ENCODE peak calls at places on chromosomes 7 and 10, in five cellular contexts. One of them, this sample, is unnamed.

GRCh38 chr7:31116615-31117014 is 64.5 kb downstream of the ADCYAP1R1 start:
- DNase-seq in NT2/D1: no peak
- DNase-seq in mesenchymal stem cell: no peak
- DNase-seq in CD4-positive, alpha-beta memory T cell: no peak
- DNase-seq in heart left ventricle: no peak
- DNase-seq in this sample: no peak

GRCh38 chr7:134875867-134876266 is 96.4 kb downstream of the CALD1 start:
- DNase-seq in CD4-positive, alpha-beta memory T cell: no peak
- DNase-seq in NT2/D1: no peak
- DNase-seq in heart left ventricle: no peak
- DNase-seq in mesenchymal stem cell: peak; percentile 78
- DNase-seq in this sample: no peak

GRCh38 chr10:75335983-75336382 is 65.6 kb downstream of the ZNF503 start:
- DNase-seq in heart left ventricle: no peak
- DNase-seq in CD4-positive, alpha-beta memory T cell: no peak
- DNase-seq in mesenchymal stem cell: no peak
- DNase-seq in NT2/D1: no peak
- DNase-seq in this sample: no peak

GRCh38 chr7:131164025-131164899 is 163.4 kb upstream of the MKLN1 start:
- DNase-seq in CD4-positive, alpha-beta memory T cell: no peak
- DNase-seq in NT2/D1: no peak
- DNase-seq in heart left ventricle: no peak
- DNase-seq in mesenchymal stem cell: peak; percentile 72
- DNase-seq in this sample: no peak

GRCh38 chr10:124380256-124380995 is 38.3 kb downstream of the OAT start:
- DNase-seq in NT2/D1: no peak
- DNase-seq in CD4-positive, alpha-beta memory T cell: no peak
- DNase-seq in heart left ventricle: no peak
- DNase-seq in mesenchymal stem cell: no peak
- DNase-seq in this sample: no peak

GRCh38 chr7:156735861-156736260 is 95.3 kb downstream of the RNF32 start:
- DNase-seq in CD4-positive, alpha-beta memory T cell: no peak
- DNase-seq in heart left ventricle: no peak
- DNase-seq in mesenchymal stem cell: peak; percentile 78
- DNase-seq in NT2/D1: no peak
- DNase-seq in this sample: no peak

GRCh38 chr10:80454526-80455460 is 683 bp downstream of the TSPAN14 start:
- DNase-seq in mesenchymal stem cell: peak; percentile 57
- DNase-seq in heart left ventricle: peak; percentile 52
- DNase-seq in CD4-positive, alpha-beta memory T cell: no peak
- DNase-seq in NT2/D1: no peak
- DNase-seq in this sample: no peak

GRCh38 chr7:24573554-24574338 is 494 bp downstream of the PALS2 start:
- DNase-seq in heart left ventricle: peak; percentile 29
- DNase-seq in NT2/D1: peak; percentile 52
- DNase-seq in CD4-positive, alpha-beta memory T cell: peak; percentile 37
- DNase-seq in mesenchymal stem cell: peak; percentile 72
- DNase-seq in this sample: no peak

GRCh38 chr10:76942556-76943416 is 694.8 kb downstream of the KCNMA1 start:
- DNase-seq in NT2/D1: no peak
- DNase-seq in heart left ventricle: no peak
- DNase-seq in CD4-positive, alpha-beta memory T cell: no peak
- DNase-seq in mesenchymal stem cell: peak; percentile 2
- DNase-seq in this sample: no peak

GRCh38 chr7:91082854-91083495 is 181.3 kb upstream of the FZD1 start:
- DNase-seq in NT2/D1: no peak
- DNase-seq in CD4-positive, alpha-beta memory T cell: no peak
- DNase-seq in heart left ventricle: no peak
- DNase-seq in mesenchymal stem cell: peak; percentile 42
- DNase-seq in this sample: no peak

GRCh38 chr10:98460837-98461499 is 14.2 kb upstream of the HPS1 start:
- DNase-seq in mesenchymal stem cell: peak; percentile 95
- DNase-seq in NT2/D1: no peak
- DNase-seq in CD4-positive, alpha-beta memory T cell: no peak
- DNase-seq in heart left ventricle: peak; percentile 54
- DNase-seq in this sample: no peak

GRCh38 chr7:23168111-23168885 is 13.6 kb upstream of the NUP42 start:
- DNase-seq in mesenchymal stem cell: no peak
- DNase-seq in heart left ventricle: no peak
- DNase-seq in CD4-positive, alpha-beta memory T cell: no peak
- DNase-seq in NT2/D1: no peak
- DNase-seq in this sample: no peak

GRCh38 chr7:156027821-156028220 is 215.6 kb upstream of the SHH start:
- DNase-seq in heart left ventricle: no peak
- DNase-seq in CD4-positive, alpha-beta memory T cell: no peak
- DNase-seq in mesenchymal stem cell: no peak
- DNase-seq in NT2/D1: no peak
- DNase-seq in this sample: no peak

GRCh38 chr10:10223129-10223528 is 794.5 kb upstream of the CELF2 start:
- DNase-seq in heart left ventricle: no peak
- DNase-seq in mesenchymal stem cell: no peak
- DNase-seq in CD4-positive, alpha-beta memory T cell: no peak
- DNase-seq in NT2/D1: no peak
- DNase-seq in this sample: no peak

GRCh38 chr10:16520900-16521299 is 779 bp downstream of the C1QL3 start:
- DNase-seq in NT2/D1: peak; percentile 20
- DNase-seq in CD4-positive, alpha-beta memory T cell: peak; percentile 13
- DNase-seq in heart left ventricle: no peak
- DNase-seq in mesenchymal stem cell: peak; percentile 16
- DNase-seq in this sample: no peak

GRCh38 chr10:72337039-72337629 is 17.6 kb downstream of the DNAJB12 start:
- DNase-seq in CD4-positive, alpha-beta memory T cell: peak; percentile 68
- DNase-seq in NT2/D1: no peak
- DNase-seq in mesenchymal stem cell: peak; percentile 76
- DNase-seq in heart left ventricle: peak; percentile 89
- DNase-seq in this sample: peak; percentile 45

GRCh38 chr7:99312316-99313203 is 13.1 kb upstream of the ARPC1A start:
- DNase-seq in NT2/D1: peak; percentile 49
- DNase-seq in heart left ventricle: peak; percentile 64
- DNase-seq in CD4-positive, alpha-beta memory T cell: peak; percentile 66
- DNase-seq in mesenchymal stem cell: peak; percentile 65
- DNase-seq in this sample: peak; percentile 56

GRCh38 chr7:142626420-142627035 is 122.7 kb upstream of the PRSS1 start:
- DNase-seq in NT2/D1: peak; percentile 60
- DNase-seq in CD4-positive, alpha-beta memory T cell: peak; percentile 60
- DNase-seq in heart left ventricle: peak; percentile 24
- DNase-seq in mesenchymal stem cell: peak; percentile 7
- DNase-seq in this sample: peak; percentile 22

GRCh38 chr7:84108119-84108518 is 86.5 kb downstream of the SEMA3A start:
- DNase-seq in heart left ventricle: no peak
- DNase-seq in NT2/D1: no peak
- DNase-seq in mesenchymal stem cell: no peak
- DNase-seq in CD4-positive, alpha-beta memory T cell: no peak
- DNase-seq in this sample: no peak

GRCh38 chr10:71241899-71242620 is 29.7 kb downstream of the UNC5B start:
- DNase-seq in CD4-positive, alpha-beta memory T cell: no peak
- DNase-seq in NT2/D1: no peak
- DNase-seq in heart left ventricle: peak; percentile 69
- DNase-seq in mesenchymal stem cell: peak; percentile 34
- DNase-seq in this sample: no peak

GRCh38 chr10:71239131-71239915 is 27.0 kb downstream of the UNC5B start:
- DNase-seq in CD4-positive, alpha-beta memory T cell: no peak
- DNase-seq in NT2/D1: no peak
- DNase-seq in mesenchymal stem cell: no peak
- DNase-seq in heart left ventricle: no peak
- DNase-seq in this sample: no peak

GRCh38 chr10:71238626-71239025 is 26.3 kb downstream of the UNC5B start:
- DNase-seq in CD4-positive, alpha-beta memory T cell: no peak
- DNase-seq in NT2/D1: no peak
- DNase-seq in heart left ventricle: no peak
- DNase-seq in mesenchymal stem cell: no peak
- DNase-seq in this sample: no peak

GRCh38 chr10:71241114-71241898 is 28.9 kb downstream of the UNC5B start:
- DNase-seq in heart left ventricle: no peak
- DNase-seq in CD4-positive, alpha-beta memory T cell: no peak
- DNase-seq in NT2/D1: no peak
- DNase-seq in mesenchymal stem cell: peak; percentile 74
- DNase-seq in this sample: no peak

DNA sequence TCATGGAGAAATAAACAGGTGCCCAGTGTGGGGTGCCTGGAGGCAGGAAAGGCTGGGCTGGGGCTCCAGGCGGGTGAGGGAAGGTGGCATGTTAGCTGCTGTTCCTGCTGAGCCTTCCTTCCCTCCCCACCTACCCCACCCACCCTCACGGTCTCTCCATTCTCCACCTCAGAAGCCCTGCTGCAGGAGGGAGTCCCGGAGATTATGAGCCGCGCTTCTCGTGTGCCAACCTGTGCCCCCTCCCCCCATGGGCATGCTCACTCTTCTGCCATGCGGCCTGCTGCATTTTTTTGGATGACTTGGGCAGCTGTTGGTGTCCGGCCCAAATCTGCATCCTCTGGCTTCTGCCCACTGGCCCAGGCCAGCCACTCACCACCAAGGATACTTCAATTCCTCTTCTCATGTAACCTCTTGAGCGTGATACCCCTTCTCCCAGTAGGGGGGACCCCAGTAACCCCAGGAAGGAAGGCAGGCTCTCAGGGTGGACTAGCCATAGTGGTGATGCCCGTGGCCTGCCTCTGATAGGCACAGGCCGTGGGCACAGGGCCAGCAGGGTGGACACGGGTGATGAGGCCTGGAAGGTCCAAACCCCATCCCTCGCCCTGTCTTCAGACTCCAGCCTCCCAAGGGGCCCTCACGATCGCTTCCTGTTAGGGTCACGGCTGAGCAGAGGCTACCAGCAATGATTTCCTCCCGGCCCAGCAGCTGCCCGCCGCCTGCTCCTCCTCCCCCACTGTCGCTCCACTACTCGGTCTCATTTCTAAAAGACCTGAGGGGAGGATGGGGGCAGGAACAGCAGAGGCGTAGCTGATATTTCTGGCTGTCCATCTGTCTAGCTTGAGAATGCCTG is 27.8 kb downstream of the UNC5B start:
- DNase-seq in heart left ventricle: peak; percentile 73
- DNase-seq in NT2/D1: no peak
- DNase-seq in CD4-positive, alpha-beta memory T cell: no peak
- DNase-seq in mesenchymal stem cell: peak; percentile 47
- DNase-seq in this sample: no peak
- H3K4me1 ChIP-seq in heart left ventricle: peaks cover 72% of the 10 kb centered on the region
- H3K4me1 ChIP-seq in NT2/D1: peaks cover 26% of the 10 kb centered on the region
- H3K4me1 ChIP-seq in CD4-positive, alpha-beta memory T cell: no peaks in the 10 kb centered on the region
- H3K4me1 ChIP-seq in mesenchymal stem cell: peaks cover 15% of the 10 kb centered on the region
- H3K4me1 ChIP-seq in this sample: no peaks in the 10 kb centered on the region

DNA sequence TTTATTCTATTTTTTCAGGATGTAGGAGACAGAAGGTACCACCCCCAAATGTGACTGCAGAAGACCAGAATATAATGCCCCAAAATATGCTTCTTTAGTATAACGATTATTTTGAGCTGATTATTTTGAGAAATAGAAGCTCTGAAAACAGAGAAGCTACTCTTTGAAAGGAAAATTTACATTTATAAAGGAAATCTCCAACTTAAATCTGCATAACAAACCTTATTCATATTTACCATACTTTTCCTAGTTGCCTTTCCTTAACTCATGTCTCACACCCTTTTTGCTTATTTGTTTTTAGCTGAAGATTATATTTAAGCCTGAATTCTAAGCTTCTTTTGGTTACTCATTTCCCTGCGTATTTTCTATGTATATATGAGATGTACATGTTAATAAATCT is 127.1 kb upstream of the THSD7A start:
- DNase-seq in mesenchymal stem cell: no peak
- DNase-seq in CD4-positive, alpha-beta memory T cell: no peak
- DNase-seq in heart left ventricle: no peak
- DNase-seq in NT2/D1: no peak
- DNase-seq in this sample: no peak
- H3K4me3 ChIP-seq in mesenchymal stem cell: no peak overlapping the region
- H3K4me3 ChIP-seq in CD4-positive, alpha-beta memory T cell: no peak overlapping the region
- H3K4me3 ChIP-seq in heart left ventricle: no peak overlapping the region
- H3K4me3 ChIP-seq in NT2/D1: no peak overlapping the region
- H3K4me3 ChIP-seq in this sample: no peak overlapping the region

DNA sequence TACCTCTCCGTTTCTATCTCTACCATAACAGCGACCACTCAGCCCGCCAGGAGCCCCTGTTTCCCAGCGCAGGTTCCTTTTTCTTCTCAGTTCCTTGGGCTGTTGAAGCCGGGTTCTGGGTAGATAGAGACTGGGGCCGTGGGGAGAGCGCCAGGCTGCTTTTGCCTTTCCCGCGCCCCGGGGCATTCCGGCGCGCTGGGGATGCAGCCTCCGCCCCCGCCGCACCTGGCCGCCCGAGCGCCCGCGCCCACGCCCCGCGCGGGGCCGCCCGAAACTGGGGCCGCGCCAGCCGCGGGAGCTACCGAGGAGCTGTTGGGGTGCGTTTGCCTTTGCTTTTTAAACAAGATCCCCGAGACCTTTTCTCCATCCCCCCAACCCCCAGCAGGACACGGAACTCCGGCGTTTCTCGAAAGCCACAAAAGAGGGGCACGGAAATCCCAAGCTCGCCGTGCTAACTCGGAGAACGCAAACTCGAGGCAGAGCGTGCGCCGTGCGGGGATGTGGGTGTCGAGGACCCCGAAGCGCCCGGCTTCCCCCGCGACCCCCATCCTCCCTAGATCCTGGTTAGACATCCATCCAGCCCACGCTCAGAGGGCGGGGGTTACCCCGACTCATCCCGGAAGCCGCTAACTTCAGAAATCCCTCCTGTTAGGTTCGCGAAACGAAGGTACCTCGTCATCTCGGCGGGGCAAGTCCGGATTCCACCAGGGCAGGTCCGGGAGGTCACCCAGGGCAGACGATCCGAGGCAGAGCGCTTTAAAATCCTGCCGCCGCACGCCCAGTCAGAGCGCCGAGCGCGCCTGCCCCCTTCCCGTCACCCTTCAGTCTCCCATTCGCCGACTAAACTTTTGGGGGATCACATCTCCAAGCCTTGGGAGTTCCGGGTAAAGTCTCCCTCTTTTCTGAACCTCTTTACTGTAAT is 1.0 kb downstream of the GRM8 start:
- DNase-seq in heart left ventricle: no peak
- DNase-seq in CD4-positive, alpha-beta memory T cell: peak; percentile 14
- DNase-seq in mesenchymal stem cell: no peak
- DNase-seq in NT2/D1: no peak
- DNase-seq in this sample: no peak
- H3K27me3 ChIP-seq in heart left ventricle: peaks cover 78% of the 10 kb centered on the region
- H3K27me3 ChIP-seq in CD4-positive, alpha-beta memory T cell: peaks cover 16% of the 10 kb centered on the region
- H3K27me3 ChIP-seq in mesenchymal stem cell: peaks cover 71% of the 10 kb centered on the region
- H3K27me3 ChIP-seq in NT2/D1: peaks cover 45% of the 10 kb centered on the region
- H3K27me3 ChIP-seq in this sample: peaks cover 38% of the 10 kb centered on the region

GRCh38 chr7:51154201-51154600 is 162.4 kb downstream of the COBL start:
- DNase-seq in mesenchymal stem cell: no peak
- DNase-seq in CD4-positive, alpha-beta memory T cell: no peak
- DNase-seq in NT2/D1: no peak
- DNase-seq in heart left ventricle: no peak
- DNase-seq in this sample: no peak
- H3K4me1 ChIP-seq in mesenchymal stem cell: no peaks in the 10 kb centered on the region
- H3K4me1 ChIP-seq in CD4-positive, alpha-beta memory T cell: no peaks in the 10 kb centered on the region
- H3K4me1 ChIP-seq in NT2/D1: no peaks in the 10 kb centered on the region
- H3K4me1 ChIP-seq in heart left ventricle: no peaks in the 10 kb centered on the region
- H3K4me1 ChIP-seq in this sample: no peaks in the 10 kb centered on the region

DNA sequence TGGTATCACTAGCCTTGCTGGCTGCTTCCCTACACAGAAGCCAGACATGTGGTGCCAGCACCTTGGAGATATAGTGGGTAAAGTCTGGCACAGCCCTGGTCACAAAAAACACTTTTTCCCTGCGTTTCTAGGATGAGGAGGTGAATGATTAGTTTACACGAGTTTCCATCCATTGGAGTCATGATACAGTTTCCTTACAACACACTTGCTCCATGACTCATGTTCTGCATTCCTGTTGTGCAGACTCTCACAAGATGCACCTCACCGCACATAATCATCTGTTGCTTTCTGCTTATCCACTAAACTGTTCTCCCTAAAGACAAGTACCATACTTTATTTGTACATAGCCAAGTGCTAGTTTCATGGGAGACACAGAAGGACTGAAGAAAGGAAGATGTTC is 747.1 kb upstream of the GALNT17 start:
- DNase-seq in heart left ventricle: no peak
- DNase-seq in CD4-positive, alpha-beta memory T cell: no peak
- DNase-seq in mesenchymal stem cell: peak; percentile 64
- DNase-seq in NT2/D1: no peak
- DNase-seq in this sample: no peak
- H3K4me3 ChIP-seq in heart left ventricle: no peak overlapping the region
- H3K4me3 ChIP-seq in CD4-positive, alpha-beta memory T cell: no peak overlapping the region
- H3K4me3 ChIP-seq in mesenchymal stem cell: no peak overlapping the region
- H3K4me3 ChIP-seq in NT2/D1: no peak overlapping the region
- H3K4me3 ChIP-seq in this sample: no peak overlapping the region